ENCODE peak calls at places on chromosome 17, in eight cellular contexts. One of them, this sample, is unnamed.

GRCh38 chr17:73801455-73802100 is 157.3 kb upstream of the SDK2 start:
- DNase-seq in heart right ventricle: no peak
- DNase-seq in CD8-positive, alpha-beta memory T cell: no peak
- DNase-seq in fibroblast of lung: no peak
- DNase-seq in occipital lobe: no peak
- DNase-seq in left ventricle myocardium inferior: no peak
- DNase-seq in WTC11: no peak
- DNase-seq in fibroblast of mammary gland: no peak
- DNase-seq in this sample: no peak

GRCh38 chr17:69434164-69434579 is 19.7 kb downstream of the MAP2K6 start:
- DNase-seq in CD8-positive, alpha-beta memory T cell: no peak
- DNase-seq in heart right ventricle: peak; percentile 8
- DNase-seq in fibroblast of mammary gland: peak; percentile 49
- DNase-seq in left ventricle myocardium inferior: peak; percentile 23
- DNase-seq in WTC11: no peak
- DNase-seq in fibroblast of lung: peak; percentile 81
- DNase-seq in occipital lobe: no peak
- DNase-seq in this sample: peak; percentile 51

GRCh38 chr17:38349097-38349904 is 2.3 kb upstream of the SOCS7 start:
- DNase-seq in left ventricle myocardium inferior: peak; percentile 84
- DNase-seq in WTC11: peak; percentile 90
- DNase-seq in CD8-positive, alpha-beta memory T cell: peak; percentile 71
- DNase-seq in heart right ventricle: peak; percentile 87
- DNase-seq in fibroblast of lung: peak; percentile 82
- DNase-seq in occipital lobe: peak; percentile 84
- DNase-seq in fibroblast of mammary gland: peak; percentile 79
- DNase-seq in this sample: peak; percentile 82

GRCh38 chr17:49490271-49490670 is 4.8 kb upstream of the NGFR start:
- DNase-seq in fibroblast of lung: no peak
- DNase-seq in left ventricle myocardium inferior: no peak
- DNase-seq in occipital lobe: no peak
- DNase-seq in heart right ventricle: no peak
- DNase-seq in fibroblast of mammary gland: no peak
- DNase-seq in WTC11: no peak
- DNase-seq in CD8-positive, alpha-beta memory T cell: no peak
- DNase-seq in this sample: no peak

GRCh38 chr17:2844386-2844785 is 48.1 kb downstream of the RAP1GAP2 start:
- DNase-seq in left ventricle myocardium inferior: no peak
- DNase-seq in WTC11: peak; percentile 39
- DNase-seq in CD8-positive, alpha-beta memory T cell: no peak
- DNase-seq in fibroblast of lung: no peak
- DNase-seq in fibroblast of mammary gland: no peak
- DNase-seq in heart right ventricle: no peak
- DNase-seq in occipital lobe: no peak
- DNase-seq in this sample: no peak

GRCh38 chr17:40063915-40064531 is 1.3 kb downstream of the THRA start:
- DNase-seq in CD8-positive, alpha-beta memory T cell: no peak
- DNase-seq in WTC11: no peak
- DNase-seq in fibroblast of mammary gland: no peak
- DNase-seq in heart right ventricle: no peak
- DNase-seq in fibroblast of lung: no peak
- DNase-seq in occipital lobe: no peak
- DNase-seq in left ventricle myocardium inferior: no peak
- DNase-seq in this sample: peak; percentile 27

GRCh38 chr17:68455756-68456528 is 1.4 kb downstream of the WIPI1 start:
- DNase-seq in left ventricle myocardium inferior: no peak
- DNase-seq in heart right ventricle: peak; percentile 37
- DNase-seq in occipital lobe: no peak
- DNase-seq in WTC11: no peak
- DNase-seq in CD8-positive, alpha-beta memory T cell: no peak
- DNase-seq in fibroblast of mammary gland: peak; percentile 96
- DNase-seq in fibroblast of lung: peak; percentile 98
- DNase-seq in this sample: peak; percentile 47

GRCh38 chr17:81923302-81924260 is 4.0 kb downstream of the MAFG start:
- DNase-seq in WTC11: peak; percentile 68
- DNase-seq in heart right ventricle: peak; percentile 66
- DNase-seq in occipital lobe: peak; percentile 40
- DNase-seq in CD8-positive, alpha-beta memory T cell: no peak
- DNase-seq in left ventricle myocardium inferior: peak; percentile 75
- DNase-seq in fibroblast of mammary gland: peak; percentile 77
- DNase-seq in fibroblast of lung: peak; percentile 79
- DNase-seq in this sample: peak; percentile 72

GRCh38 chr17:57758654-57759053 is 13.6 kb upstream of the CCDC182 start:
- DNase-seq in left ventricle myocardium inferior: no peak
- DNase-seq in fibroblast of mammary gland: no peak
- DNase-seq in occipital lobe: no peak
- DNase-seq in WTC11: no peak
- DNase-seq in heart right ventricle: no peak
- DNase-seq in CD8-positive, alpha-beta memory T cell: no peak
- DNase-seq in fibroblast of lung: no peak
- DNase-seq in this sample: no peak

GRCh38 chr17:38355256-38355655 is 3.6 kb downstream of the SOCS7 start:
- DNase-seq in heart right ventricle: no peak
- DNase-seq in fibroblast of mammary gland: no peak
- DNase-seq in WTC11: no peak
- DNase-seq in left ventricle myocardium inferior: no peak
- DNase-seq in CD8-positive, alpha-beta memory T cell: no peak
- DNase-seq in fibroblast of lung: no peak
- DNase-seq in occipital lobe: no peak
- DNase-seq in this sample: no peak

GRCh38 chr17:50715471-50715870 is 3.9 kb upstream of the LUC7L3 start:
- DNase-seq in fibroblast of lung: no peak
- DNase-seq in left ventricle myocardium inferior: no peak
- DNase-seq in occipital lobe: no peak
- DNase-seq in heart right ventricle: no peak
- DNase-seq in CD8-positive, alpha-beta memory T cell: no peak
- DNase-seq in WTC11: no peak
- DNase-seq in fibroblast of mammary gland: no peak
- DNase-seq in this sample: no peak

GRCh38 chr17:31696703-31697325 is 162.2 kb downstream of the COPRS start:
- DNase-seq in fibroblast of mammary gland: no peak
- DNase-seq in left ventricle myocardium inferior: no peak
- DNase-seq in CD8-positive, alpha-beta memory T cell: no peak
- DNase-seq in occipital lobe: no peak
- DNase-seq in fibroblast of lung: no peak
- DNase-seq in heart right ventricle: no peak
- DNase-seq in WTC11: no peak
- DNase-seq in this sample: no peak

This sample was measured in heart left ventricle.